ENCODE peak calls at places on chromosomes 6 and 20, in nine cellular contexts. One of them, this sample, is unnamed.

GRCh38 chr6:10733863-10734262 is 11.0 kb downstream of the TMEM14C start:
- DNase-seq in fibroblast of lung: no peak
- DNase-seq in MM.1S: no peak
- DNase-seq in neural progenitor cell: no peak
- DNase-seq in H1: no peak
- DNase-seq in endothelial cell of umbilical vein: no peak
- DNase-seq in hepatocyte: no peak
- DNase-seq in PC-3: peak
- DNase-seq in mammary epithelial cell: no peak
- DNase-seq in this sample: no peak

GRCh38 chr6:74087898-74088297 is 391.9 kb downstream of the CD109 start:
- DNase-seq in MM.1S: no peak
- DNase-seq in PC-3: peak
- DNase-seq in endothelial cell of umbilical vein: peak
- DNase-seq in neural progenitor cell: no peak
- DNase-seq in fibroblast of lung: peak
- DNase-seq in mammary epithelial cell: no peak
- DNase-seq in H1: no peak
- DNase-seq in hepatocyte: no peak
- DNase-seq in this sample: no peak

GRCh38 chr6:100085162-100085431 is 91.1 kb upstream of the MCHR2 start:
- DNase-seq in PC-3: no peak
- DNase-seq in mammary epithelial cell: no peak
- DNase-seq in hepatocyte: no peak
- DNase-seq in fibroblast of lung: peak
- DNase-seq in MM.1S: no peak
- DNase-seq in endothelial cell of umbilical vein: no peak
- DNase-seq in H1: no peak
- DNase-seq in neural progenitor cell: no peak
- DNase-seq in this sample: no peak

GRCh38 chr20:21826946-21827345 is 121.5 kb downstream of the PAX1 start:
- DNase-seq in fibroblast of lung: no peak
- DNase-seq in mammary epithelial cell: no peak
- DNase-seq in MM.1S: no peak
- DNase-seq in PC-3: no peak
- DNase-seq in H1: no peak
- DNase-seq in neural progenitor cell: peak
- DNase-seq in hepatocyte: no peak
- DNase-seq in endothelial cell of umbilical vein: no peak
- DNase-seq in this sample: no peak

GRCh38 chr6:56292505-56293181 is 45.3 kb upstream of the COL21A1 start:
- DNase-seq in mammary epithelial cell: peak
- DNase-seq in fibroblast of lung: peak
- DNase-seq in H1: peak
- DNase-seq in neural progenitor cell: peak
- DNase-seq in hepatocyte: peak
- DNase-seq in MM.1S: peak
- DNase-seq in endothelial cell of umbilical vein: peak
- DNase-seq in PC-3: peak
- DNase-seq in this sample: no peak

GRCh38 chr6:100466410-100467143 is 1.9 kb upstream of the SIM1 start:
- DNase-seq in MM.1S: no peak
- DNase-seq in neural progenitor cell: peak
- DNase-seq in H1: no peak
- DNase-seq in fibroblast of lung: no peak
- DNase-seq in PC-3: no peak
- DNase-seq in hepatocyte: no peak
- DNase-seq in endothelial cell of umbilical vein: no peak
- DNase-seq in mammary epithelial cell: no peak
- DNase-seq in this sample: no peak

GRCh38 chr6:45706319-45706718 is 309.3 kb downstream of the CLIC5 start:
- DNase-seq in endothelial cell of umbilical vein: no peak
- DNase-seq in hepatocyte: no peak
- DNase-seq in neural progenitor cell: no peak
- DNase-seq in PC-3: no peak
- DNase-seq in MM.1S: no peak
- DNase-seq in H1: no peak
- DNase-seq in mammary epithelial cell: no peak
- DNase-seq in fibroblast of lung: no peak
- DNase-seq in this sample: no peak

GRCh38 chr6:170096191-170096802 is 194.6 kb downstream of the DLL1 start:
- DNase-seq in fibroblast of lung: no peak
- DNase-seq in MM.1S: no peak
- DNase-seq in neural progenitor cell: peak
- DNase-seq in PC-3: no peak
- DNase-seq in endothelial cell of umbilical vein: no peak
- DNase-seq in mammary epithelial cell: no peak
- DNase-seq in hepatocyte: no peak
- DNase-seq in H1: peak
- DNase-seq in this sample: no peak

GRCh38 chr20:8144282-8145245 is 12.5 kb downstream of the PLCB1 start:
- DNase-seq in endothelial cell of umbilical vein: peak
- DNase-seq in PC-3: peak
- DNase-seq in hepatocyte: no peak
- DNase-seq in MM.1S: no peak
- DNase-seq in H1: no peak
- DNase-seq in neural progenitor cell: no peak
- DNase-seq in fibroblast of lung: peak
- DNase-seq in mammary epithelial cell: peak
- DNase-seq in this sample: no peak

GRCh38 chr6:44527191-44527960 is 139.9 kb downstream of the CDC5L start:
- DNase-seq in mammary epithelial cell: no peak
- DNase-seq in hepatocyte: no peak
- DNase-seq in PC-3: no peak
- DNase-seq in H1: no peak
- DNase-seq in fibroblast of lung: no peak
- DNase-seq in endothelial cell of umbilical vein: no peak
- DNase-seq in neural progenitor cell: no peak
- DNase-seq in MM.1S: no peak
- DNase-seq in this sample: no peak

GRCh38 chr6:36657265-36657664 is 21.2 kb upstream of the CDKN1A start:
- DNase-seq in hepatocyte: no peak
- DNase-seq in fibroblast of lung: no peak
- DNase-seq in endothelial cell of umbilical vein: no peak
- DNase-seq in H1: no peak
- DNase-seq in PC-3: no peak
- DNase-seq in MM.1S: no peak
- DNase-seq in neural progenitor cell: no peak
- DNase-seq in mammary epithelial cell: no peak
- DNase-seq in this sample: no peak

GRCh38 chr6:37517411-37517812 is 17.7 kb upstream of the CCDC167 start:
- DNase-seq in neural progenitor cell: no peak
- DNase-seq in hepatocyte: no peak
- DNase-seq in H1: no peak
- DNase-seq in fibroblast of lung: no peak
- DNase-seq in endothelial cell of umbilical vein: no peak
- DNase-seq in MM.1S: peak
- DNase-seq in mammary epithelial cell: no peak
- DNase-seq in PC-3: no peak
- DNase-seq in this sample: no peak

GRCh38 chr6:6970851-6971250 is 136.9 kb upstream of the RREB1 start:
- DNase-seq in fibroblast of lung: no peak
- DNase-seq in hepatocyte: no peak
- DNase-seq in PC-3: no peak
- DNase-seq in H1: no peak
- DNase-seq in MM.1S: no peak
- DNase-seq in mammary epithelial cell: no peak
- DNase-seq in endothelial cell of umbilical vein: no peak
- DNase-seq in neural progenitor cell: no peak
- DNase-seq in this sample: no peak

GRCh38 chr6:100376103-100376502 is 88.6 kb downstream of the SIM1 start:
- DNase-seq in endothelial cell of umbilical vein: no peak
- DNase-seq in MM.1S: no peak
- DNase-seq in neural progenitor cell: peak
- DNase-seq in H1: no peak
- DNase-seq in PC-3: no peak
- DNase-seq in hepatocyte: no peak
- DNase-seq in mammary epithelial cell: no peak
- DNase-seq in fibroblast of lung: no peak
- DNase-seq in this sample: no peak

DNA sequence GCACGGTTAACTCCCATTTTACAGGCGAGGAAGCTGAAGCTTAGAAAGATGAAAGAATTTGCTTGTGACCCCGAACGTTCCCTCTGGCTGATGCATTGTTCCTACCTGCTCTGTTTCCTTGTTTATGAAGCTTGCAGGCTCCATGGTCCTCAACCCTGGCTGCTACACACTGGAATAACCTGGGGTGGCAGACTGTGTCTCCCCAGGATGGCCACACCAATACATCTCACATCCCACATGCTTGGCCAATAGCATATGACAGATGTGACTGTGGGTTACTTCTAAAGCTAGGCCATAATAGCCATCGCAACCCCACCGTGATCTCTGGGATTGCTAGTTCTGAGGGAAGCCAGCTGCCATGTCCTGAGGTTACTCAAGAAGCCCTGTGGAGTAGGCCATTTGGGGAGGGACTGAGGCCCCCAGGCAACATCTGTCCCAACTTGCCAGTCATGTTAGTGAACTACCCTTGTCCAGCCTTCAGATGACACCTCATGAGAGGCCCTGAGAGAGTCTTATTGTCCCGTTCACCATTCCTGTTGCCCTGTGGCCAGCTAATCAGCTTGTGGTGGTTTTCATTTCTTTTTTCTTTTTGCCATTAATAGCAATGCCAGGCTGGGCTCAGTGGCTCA is 6.7 kb upstream of the FAM110A start:
- DNase-seq in mammary epithelial cell: no peak
- DNase-seq in hepatocyte: no peak
- DNase-seq in MM.1S: no peak
- DNase-seq in endothelial cell of umbilical vein: no peak
- DNase-seq in H1: no peak
- DNase-seq in neural progenitor cell: no peak
- DNase-seq in fibroblast of lung: no peak
- DNase-seq in PC-3: no peak
- DNase-seq in this sample: no peak
- H3K4me2 ChIP-seq in mammary epithelial cell: no peak
- H3K4me2 ChIP-seq in hepatocyte: no peak
- H3K4me2 ChIP-seq in MM.1S: no peak
- H3K4me2 ChIP-seq in endothelial cell of umbilical vein: no peak
- H3K4me2 ChIP-seq in H1: no peak
- H3K4me2 ChIP-seq in neural progenitor cell: no peak
- H3K4me2 ChIP-seq in fibroblast of lung: no peak
- H3K4me2 ChIP-seq in PC-3: no peak
- H3K4me2 ChIP-seq in this sample: no peak

DNA sequence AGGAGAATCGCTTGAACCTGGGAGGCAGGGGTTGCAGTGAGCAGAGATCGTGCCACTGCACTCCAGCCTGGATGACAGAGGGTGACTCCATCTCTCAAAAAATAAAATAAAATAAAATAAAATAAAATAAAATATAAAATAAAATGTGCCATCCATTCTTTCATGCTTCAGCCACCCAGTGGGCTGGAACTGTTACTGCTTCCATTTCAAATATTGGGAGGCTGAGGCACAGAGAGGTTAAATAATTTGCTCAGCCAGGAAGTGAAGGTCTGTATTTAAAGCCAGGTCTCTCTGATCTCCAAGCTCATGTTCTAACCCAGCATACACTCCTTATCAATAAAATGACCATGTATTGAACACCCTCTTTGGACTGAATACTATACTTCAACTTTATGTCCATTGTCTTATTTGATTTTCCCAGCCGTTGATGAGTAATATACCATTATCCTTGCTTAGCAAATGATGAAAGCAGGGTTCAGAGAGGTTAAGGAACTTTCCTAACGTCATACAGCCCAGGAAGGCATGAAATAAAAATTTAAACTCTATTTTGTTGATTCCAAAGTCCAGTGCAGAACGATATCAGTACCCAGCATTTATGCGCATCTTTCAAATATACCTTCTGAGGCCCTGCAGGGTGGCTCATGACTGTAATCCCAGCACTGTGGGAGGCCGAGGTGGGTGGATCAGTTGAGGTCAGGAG is 25.8 kb upstream of the SLC9A8 start:
- DNase-seq in hepatocyte: no peak
- DNase-seq in mammary epithelial cell: no peak
- DNase-seq in endothelial cell of umbilical vein: peak
- DNase-seq in H1: no peak
- DNase-seq in fibroblast of lung: no peak
- DNase-seq in neural progenitor cell: no peak
- DNase-seq in MM.1S: peak
- DNase-seq in PC-3: peak
- DNase-seq in this sample: no peak
- TF ChIP-seq CTCF in hepatocyte: peak
- TF ChIP-seq CTCF in mammary epithelial cell: peak
- TF ChIP-seq CTCF in endothelial cell of umbilical vein: no peak
- TF ChIP-seq CTCF in H1: peak
- TF ChIP-seq CTCF in fibroblast of lung: peak
- TF ChIP-seq CTCF in neural progenitor cell: peak
- TF ChIP-seq CTCF in MM.1S: peak
- TF ChIP-seq CTCF in PC-3: peak
- TF ChIP-seq CTCF in this sample: peak

DNA sequence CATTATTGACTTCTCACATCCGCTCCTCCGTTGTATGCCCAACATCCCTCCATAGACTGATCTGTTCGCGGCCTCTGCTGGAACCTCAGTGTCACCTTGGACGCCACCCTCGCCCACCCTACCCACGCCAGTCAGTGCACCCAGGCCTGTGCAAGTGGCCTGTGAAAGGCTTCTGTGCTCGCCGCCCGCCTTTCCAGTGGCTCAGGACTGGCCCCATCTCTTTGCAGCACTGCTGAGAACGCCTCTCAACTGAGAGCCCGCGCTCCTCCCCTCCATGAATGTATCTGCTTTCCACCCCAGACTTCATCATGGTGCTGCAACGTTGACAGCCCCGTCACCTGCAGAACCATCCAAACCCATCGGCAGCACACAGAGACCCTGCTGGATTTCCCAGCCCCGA is 227.3 kb upstream of the QKI start:
- DNase-seq in endothelial cell of umbilical vein: no peak
- DNase-seq in mammary epithelial cell: no peak
- DNase-seq in MM.1S: no peak
- DNase-seq in fibroblast of lung: no peak
- DNase-seq in H1: no peak
- DNase-seq in hepatocyte: no peak
- DNase-seq in PC-3: no peak
- DNase-seq in neural progenitor cell: no peak
- DNase-seq in this sample: no peak
- H3K27ac ChIP-seq in endothelial cell of umbilical vein: no peak
- H3K27ac ChIP-seq in mammary epithelial cell: no peak
- H3K27ac ChIP-seq in MM.1S: no peak
- H3K27ac ChIP-seq in fibroblast of lung: no peak
- H3K27ac ChIP-seq in H1: no peak
- H3K27ac ChIP-seq in hepatocyte: no peak
- H3K27ac ChIP-seq in PC-3: no peak
- H3K27ac ChIP-seq in neural progenitor cell: no peak
- H3K27ac ChIP-seq in this sample: no peak

DNA sequence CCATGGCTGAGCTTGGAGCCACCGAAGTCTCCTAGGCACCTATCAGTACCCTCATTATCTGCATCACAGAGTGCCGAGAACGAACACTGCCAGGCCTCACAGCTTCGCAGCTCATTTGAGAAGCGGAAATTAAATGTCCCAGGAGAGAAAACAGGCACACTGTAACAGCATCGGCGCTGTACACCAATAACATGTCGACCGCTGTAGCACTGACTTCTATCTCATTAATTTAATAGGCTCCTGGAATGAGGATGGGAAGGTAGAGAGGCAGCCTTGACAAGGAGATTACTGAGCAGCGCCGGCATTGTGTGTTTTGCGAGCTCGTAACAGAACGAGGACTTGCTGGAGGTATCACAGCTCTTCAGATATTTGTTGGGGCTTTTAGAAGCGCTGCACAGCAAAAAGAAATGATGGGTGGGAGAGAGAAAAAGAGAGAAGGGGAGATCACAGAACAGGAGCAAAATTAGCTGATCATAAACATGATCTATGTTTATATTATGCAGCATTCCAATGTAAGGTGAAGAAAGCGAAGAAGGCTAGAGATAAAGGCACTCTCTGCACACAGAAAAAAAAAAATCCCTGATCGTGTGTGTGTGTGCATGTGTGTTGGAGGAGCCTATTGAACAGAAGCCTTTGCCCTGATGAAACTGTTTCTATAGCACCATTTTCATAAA is 29.2 kb downstream of the ID4 start:
- DNase-seq in hepatocyte: no peak
- DNase-seq in mammary epithelial cell: no peak
- DNase-seq in fibroblast of lung: no peak
- DNase-seq in neural progenitor cell: no peak
- DNase-seq in endothelial cell of umbilical vein: no peak
- DNase-seq in MM.1S: no peak
- DNase-seq in H1: no peak
- DNase-seq in PC-3: no peak
- DNase-seq in this sample: no peak
- H3K4me2 ChIP-seq in hepatocyte: peak
- H3K4me2 ChIP-seq in mammary epithelial cell: no peak
- H3K4me2 ChIP-seq in fibroblast of lung: no peak
- H3K4me2 ChIP-seq in neural progenitor cell: no peak
- H3K4me2 ChIP-seq in endothelial cell of umbilical vein: no peak
- H3K4me2 ChIP-seq in MM.1S: no peak
- H3K4me2 ChIP-seq in H1: no peak
- H3K4me2 ChIP-seq in PC-3: peak
- H3K4me2 ChIP-seq in this sample: no peak